ENCODE peak calls at places on chromosomes 11 and 22, in four cellular contexts. W is mesenchymal stem cell, A is IMR-90, T is neuronal stem cell. S is an unnamed sample.

GRCh38 chr22:30390974-30391691 is 3.9 kb upstream of the RNF215 start:
- DNase-seq in W (peak), A (peak), T (no peak), S (peak)

GRCh38 chr11:1041936-1042608 is 5.6 kb upstream of the MUC6 start:
- DNase-seq in A (no peak), T (no peak), W (no peak), S (no peak)

GRCh38 chr22:23098230-23098705 is 27.9 kb downstream of the GNAZ start:
- DNase-seq in A (no peak), T (no peak), W (no peak), S (no peak)

GRCh38 chr22:35517207-35517606 is 23.4 kb upstream of the RASD2 start:
- DNase-seq in A (no peak), W (no peak), T (no peak), S (no peak)

GRCh38 chr11:75346912-75347647 is 4.4 kb downstream of the ARRB1 start:
- DNase-seq in T (no peak), W (peak), A (peak), S (peak)

GRCh38 chr11:100546714-100547113 is 140.4 kb upstream of the ARHGAP42 start:
- DNase-seq in A (peak), T (no peak), W (no peak), S (no peak)

GRCh38 chr11:1227551-1228182 is 4.8 kb downstream of the MUC5B start:
- DNase-seq in A (no peak), T (no peak), W (no peak), S (peak)

GRCh38 chr11:95082576-95083001 is 7.1 kb upstream of the ENDOD1 start:
- DNase-seq in A (no peak), W (no peak), T (no peak), S (no peak)

GRCh38 chr11:118820412-118821357 is 29.7 kb upstream of the DDX6 start:
- DNase-seq in T (no peak), A (no peak), W (no peak), S (peak)

GRCh38 chr11:88569342-88569741 is 231.8 kb upstream of the CTSC start:
- DNase-seq in A (peak), W (no peak), T (no peak), S (no peak)

GRCh38 chr11:117786099-117786870 is 10.7 kb downstream of the DSCAML1 start:
- DNase-seq in W (no peak), T (no peak), A (no peak), S (no peak)

GRCh38 chr11:125433454-125434121 is 62.5 kb downstream of the FEZ1 start:
- DNase-seq in A (peak), T (peak), W (peak), S (peak)

GRCh38 chr11:105738972-105739574 is 129.2 kb downstream of the GRIA4 start:
- DNase-seq in W (no peak), A (no peak), T (no peak), S (no peak)

GRCh38 chr11:61549662-61550568 is 31.0 kb downstream of the SYT7 start:
- DNase-seq in W (no peak), A (no peak), T (no peak), S (no peak)
- H4K8ac ChIP-seq in W (no peak), A (no peak), T (no peak), S (no peak)

DNA sequence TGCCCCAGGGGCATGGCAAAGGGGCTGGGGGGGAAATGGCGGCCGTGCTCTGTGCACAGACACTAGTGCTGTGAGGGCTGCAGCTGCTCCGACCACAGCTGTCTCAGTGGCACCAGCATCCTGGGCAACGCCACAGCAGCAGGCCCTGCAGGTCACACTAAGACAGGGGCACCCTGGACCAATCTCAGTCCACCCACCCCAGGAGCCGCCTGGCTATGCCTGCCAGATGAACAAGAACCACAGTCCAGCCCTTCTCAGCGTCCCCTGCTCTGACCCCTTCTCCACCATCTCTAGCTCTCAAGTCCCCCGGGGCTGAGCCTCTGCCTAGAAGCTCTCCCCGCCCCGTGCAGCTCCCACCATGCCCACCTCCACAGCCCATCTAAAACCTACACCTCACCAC is 16.5 kb downstream of the TUBGCP6 start:
- DNase-seq in T (no peak), W (no peak), A (no peak), S (no peak)
- H4K8ac ChIP-seq in T (no peak), W (no peak), A (no peak), S (no peak)

GRCh38 chr22:50208939-50209892 is 8.4 kb downstream of the SELENOO start:
- DNase-seq in W (no peak), T (no peak), A (no peak), S (no peak)

GRCh38 chr22:50208430-50208938 is 7.7 kb downstream of the SELENOO start:
- DNase-seq in A (no peak), W (no peak), T (no peak), S (no peak)

GRCh38 chr22:50207383-50208031 is 6.7 kb downstream of the SELENOO start:
- DNase-seq in T (no peak), W (no peak), A (no peak), S (no peak)

GRCh38 chr22:50205781-50206569 is 5.2 kb downstream of the SELENOO start:
- DNase-seq in W (no peak), T (no peak), A (no peak), S (no peak)

GRCh38 chr22:50206599-50206998 is 5.8 kb downstream of the SELENOO start:
- DNase-seq in T (no peak), W (peak), A (peak), S (peak)
- H4K8ac ChIP-seq in T (no peak), W (no peak), A (no peak), S (no peak)

DNA sequence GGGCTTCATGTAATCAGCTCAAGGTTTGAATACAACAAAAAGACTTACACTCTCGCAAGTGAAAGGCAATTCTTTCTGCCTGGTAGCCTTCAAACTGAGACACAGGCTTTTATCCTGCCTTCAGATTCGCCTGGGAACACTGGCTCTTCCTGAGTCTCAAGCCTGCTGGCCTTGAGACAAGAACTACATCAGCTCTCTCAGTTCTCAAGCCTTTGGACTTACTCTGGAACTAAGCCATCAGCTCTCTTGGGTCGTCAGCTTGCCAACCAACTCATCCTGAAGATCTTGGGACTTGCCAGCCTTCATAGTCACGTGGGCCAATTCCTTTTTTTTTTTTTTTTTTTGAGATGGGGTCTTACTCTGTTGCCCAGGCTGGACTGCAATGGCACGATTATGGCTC is 35.7 kb upstream of the LRRC10B start:
- DNase-seq in T (no peak), A (peak), W (no peak), S (no peak)
- H4K8ac ChIP-seq in T (no peak), A (no peak), W (no peak), S (no peak)

DNA sequence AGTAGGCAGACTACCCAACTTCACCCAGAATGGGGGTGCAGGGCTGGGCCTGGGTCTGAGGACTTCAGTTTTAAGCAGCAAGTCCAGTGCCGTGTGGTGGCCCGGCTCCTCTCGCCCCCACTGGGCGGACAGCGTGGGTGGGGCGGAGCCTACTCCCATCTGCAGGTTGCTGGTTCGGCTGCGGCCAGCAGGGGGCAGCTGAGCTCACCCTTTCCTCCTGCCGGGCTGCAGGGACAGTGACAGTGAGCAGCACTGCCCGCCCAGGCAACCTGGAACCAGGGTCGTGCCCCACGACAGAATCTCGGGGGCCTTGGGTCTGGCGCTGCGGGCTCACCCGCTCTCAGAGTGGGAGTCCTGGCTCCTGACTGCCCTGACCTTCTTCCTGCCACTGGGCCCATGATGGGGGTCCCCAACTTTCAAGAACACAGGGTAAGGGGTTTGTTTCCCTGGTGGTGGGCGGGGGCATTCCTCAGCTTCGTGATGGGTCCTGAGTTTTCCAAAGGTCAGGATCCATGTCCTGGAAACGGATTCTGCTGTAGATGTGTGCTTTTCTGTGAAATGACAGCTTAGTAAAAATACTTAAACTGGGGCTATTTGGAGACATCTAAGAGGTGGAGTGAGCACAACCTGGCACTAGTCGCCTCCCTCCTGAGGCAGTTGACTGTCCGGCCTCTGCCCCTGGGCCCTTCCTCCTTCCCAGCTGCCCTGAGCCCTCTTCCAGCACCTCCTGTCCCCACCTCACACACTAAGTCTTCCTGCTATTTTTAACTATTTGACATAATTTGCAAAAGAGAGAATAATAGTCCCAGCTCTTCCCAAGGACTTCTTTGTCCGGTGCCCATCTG is 6.0 kb upstream of the NEAT1 start:
- DNase-seq in T (peak), W (peak), A (peak), S (peak)
- H4K8ac ChIP-seq in T (no peak), W (peak), A (peak), S (no peak)

DNA sequence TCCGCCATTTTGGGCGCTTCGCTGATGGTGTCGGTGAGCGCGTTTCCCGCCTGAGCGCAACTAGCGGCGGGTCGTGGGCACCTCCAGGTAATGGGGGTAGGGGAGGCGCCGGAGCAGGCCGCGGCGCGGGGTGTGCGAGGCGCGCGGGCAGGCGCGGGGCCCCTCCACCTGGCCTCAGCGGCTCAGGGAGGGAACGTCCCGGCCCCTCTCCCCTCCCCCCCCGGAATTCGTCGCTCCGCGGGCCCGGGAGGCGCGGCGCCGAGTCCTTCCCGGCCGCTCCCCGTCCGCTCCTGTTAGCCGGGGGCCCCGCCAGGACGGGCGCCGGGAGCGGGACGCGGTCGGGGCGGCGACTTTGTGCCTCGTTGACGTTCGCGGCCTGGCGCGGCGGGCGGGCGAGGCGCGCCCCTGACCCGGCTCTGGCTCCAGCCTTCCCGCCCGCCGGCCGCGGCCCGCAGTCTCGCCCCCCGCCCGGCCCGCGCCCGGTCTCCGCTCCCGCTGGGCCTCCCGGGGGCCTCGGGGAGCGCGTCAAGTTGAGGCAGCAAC is at the start of gene PPP6R3:
- DNase-seq in W (no peak), T (no peak), A (no peak), S (no peak)
- H4K8ac ChIP-seq in W (peak), T (no peak), A (no peak), S (no peak)

S was measured in H9.